ENCODE peak calls at places on chromosomes 16 and 17, in four cellular contexts. One of them, this sample, is unnamed.

GRCh38 chr17:59561042-59561441 is 4.4 kb upstream of the DHX40 start:
- DNase-seq in cardiac muscle cell: peak
- DNase-seq in AG10803: peak
- DNase-seq in DND-41: peak
- DNase-seq in this sample: peak

GRCh38 chr16:57537596-57538234 is 1.3 kb upstream of the CCDC102A start:
- DNase-seq in DND-41: no peak
- DNase-seq in cardiac muscle cell: no peak
- DNase-seq in AG10803: no peak
- DNase-seq in this sample: no peak

GRCh38 chr17:57705921-57706695 is 39.0 kb downstream of the CCDC182 start:
- DNase-seq in cardiac muscle cell: no peak
- DNase-seq in AG10803: no peak
- DNase-seq in DND-41: no peak
- DNase-seq in this sample: no peak

GRCh38 chr17:836154-836553 is 54.0 kb downstream of the MRM3 start:
- DNase-seq in AG10803: peak
- DNase-seq in cardiac muscle cell: no peak
- DNase-seq in DND-41: no peak
- DNase-seq in this sample: peak

GRCh38 chr16:88691924-88692560 is 5.7 kb upstream of the SNAI3 start:
- DNase-seq in cardiac muscle cell: no peak
- DNase-seq in DND-41: peak
- DNase-seq in AG10803: no peak
- DNase-seq in this sample: no peak

GRCh38 chr17:19900809-19901208 is 33.1 kb upstream of the ULK2 start:
- DNase-seq in DND-41: no peak
- DNase-seq in cardiac muscle cell: no peak
- DNase-seq in AG10803: no peak
- DNase-seq in this sample: no peak

GRCh38 chr16:56517206-56517605 is 2.6 kb downstream of the BBS2 start:
- DNase-seq in AG10803: no peak
- DNase-seq in cardiac muscle cell: no peak
- DNase-seq in DND-41: no peak
- DNase-seq in this sample: no peak

GRCh38 chr16:57422026-57422944 is 17.7 kb downstream of the CCL17 start:
- DNase-seq in DND-41: no peak
- DNase-seq in cardiac muscle cell: peak
- DNase-seq in AG10803: peak
- DNase-seq in this sample: peak

GRCh38 chr17:2853722-2854580 is 57.7 kb downstream of the RAP1GAP2 start:
- DNase-seq in DND-41: no peak
- DNase-seq in cardiac muscle cell: no peak
- DNase-seq in AG10803: no peak
- DNase-seq in this sample: no peak

GRCh38 chr16:70157105-70157476 is 16.5 kb upstream of the CLEC18C start:
- DNase-seq in cardiac muscle cell: no peak
- DNase-seq in AG10803: no peak
- DNase-seq in DND-41: no peak
- DNase-seq in this sample: no peak

GRCh38 chr16:88435437-88436355 is 17.4 kb upstream of the ZFPM1 start:
- DNase-seq in AG10803: no peak
- DNase-seq in DND-41: no peak
- DNase-seq in cardiac muscle cell: no peak
- DNase-seq in this sample: no peak

GRCh38 chr17:11294826-11295225 is 53.8 kb downstream of the SHISA6 start:
- DNase-seq in AG10803: no peak
- DNase-seq in cardiac muscle cell: no peak
- DNase-seq in DND-41: no peak
- DNase-seq in this sample: no peak

GRCh38 chr17:6698004-6698403 is 15.2 kb downstream of the SLC13A5 start:
- DNase-seq in AG10803: no peak
- DNase-seq in DND-41: no peak
- DNase-seq in cardiac muscle cell: no peak
- DNase-seq in this sample: no peak

GRCh38 chr16:17544785-17545184 is 74.0 kb upstream of the XYLT1 start:
- DNase-seq in AG10803: no peak
- DNase-seq in cardiac muscle cell: no peak
- DNase-seq in DND-41: no peak
- DNase-seq in this sample: no peak

GRCh38 chr16:1237990-1238389 is 2.5 kb upstream of the TPSAB1 start:
- DNase-seq in DND-41: no peak
- DNase-seq in AG10803: no peak
- DNase-seq in cardiac muscle cell: no peak
- DNase-seq in this sample: no peak

GRCh38 chr16:79184464-79184863 is 416.1 kb downstream of the MAF start:
- DNase-seq in AG10803: no peak
- DNase-seq in DND-41: no peak
- DNase-seq in cardiac muscle cell: peak
- DNase-seq in this sample: no peak

GRCh38 chr16:79181419-79181818 is 419.1 kb downstream of the MAF start:
- DNase-seq in DND-41: no peak
- DNase-seq in AG10803: no peak
- DNase-seq in cardiac muscle cell: peak
- DNase-seq in this sample: no peak

GRCh38 chr16:79185681-79186080 is 414.9 kb downstream of the MAF start:
- DNase-seq in AG10803: no peak
- DNase-seq in DND-41: no peak
- DNase-seq in cardiac muscle cell: no peak
- DNase-seq in this sample: no peak

GRCh38 chr16:79183571-79183970 is 417.0 kb downstream of the MAF start:
- DNase-seq in AG10803: no peak
- DNase-seq in DND-41: no peak
- DNase-seq in cardiac muscle cell: no peak
- DNase-seq in this sample: no peak

DNA sequence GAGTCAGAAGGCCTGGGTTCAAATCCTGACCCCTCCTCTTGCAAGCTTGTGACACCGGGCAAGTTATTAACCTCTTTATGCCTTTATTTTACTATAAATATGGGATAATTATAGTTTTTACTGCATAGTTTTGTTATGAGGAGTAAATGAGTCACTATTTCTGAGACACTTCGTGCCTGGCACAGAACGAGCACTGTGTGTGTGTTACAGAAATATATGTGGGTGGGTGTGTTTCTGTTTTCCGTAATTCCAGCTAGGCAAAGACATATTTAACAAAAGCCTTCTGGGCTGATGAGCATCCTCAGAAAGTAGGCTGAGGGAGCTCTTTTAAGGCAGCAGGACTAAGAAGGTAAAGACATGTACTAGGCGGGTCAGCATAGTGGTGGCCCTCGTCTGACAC is 417.9 kb downstream of the MAF start:
- DNase-seq in cardiac muscle cell: peak
- DNase-seq in AG10803: no peak
- DNase-seq in DND-41: no peak
- DNase-seq in this sample: no peak
- H3K4me3 ChIP-seq in cardiac muscle cell: no peak
- H3K4me3 ChIP-seq in AG10803: no peak
- H3K4me3 ChIP-seq in DND-41: no peak
- H3K4me3 ChIP-seq in this sample: no peak

GRCh38 chr17:63333869-63334268 is 112.2 kb downstream of the CYB561 start:
- DNase-seq in DND-41: no peak
- DNase-seq in AG10803: no peak
- DNase-seq in cardiac muscle cell: no peak
- DNase-seq in this sample: no peak

GRCh38 chr17:63331301-63331700 is 114.8 kb downstream of the CYB561 start:
- DNase-seq in DND-41: no peak
- DNase-seq in AG10803: no peak
- DNase-seq in cardiac muscle cell: no peak
- DNase-seq in this sample: no peak

GRCh38 chr17:63332286-63332685 is 113.8 kb downstream of the CYB561 start:
- DNase-seq in AG10803: peak
- DNase-seq in DND-41: no peak
- DNase-seq in cardiac muscle cell: peak
- DNase-seq in this sample: peak

GRCh38 chr17:63325885-63326284 is 120.2 kb downstream of the CYB561 start:
- DNase-seq in cardiac muscle cell: no peak
- DNase-seq in AG10803: no peak
- DNase-seq in DND-41: no peak
- DNase-seq in this sample: no peak

DNA sequence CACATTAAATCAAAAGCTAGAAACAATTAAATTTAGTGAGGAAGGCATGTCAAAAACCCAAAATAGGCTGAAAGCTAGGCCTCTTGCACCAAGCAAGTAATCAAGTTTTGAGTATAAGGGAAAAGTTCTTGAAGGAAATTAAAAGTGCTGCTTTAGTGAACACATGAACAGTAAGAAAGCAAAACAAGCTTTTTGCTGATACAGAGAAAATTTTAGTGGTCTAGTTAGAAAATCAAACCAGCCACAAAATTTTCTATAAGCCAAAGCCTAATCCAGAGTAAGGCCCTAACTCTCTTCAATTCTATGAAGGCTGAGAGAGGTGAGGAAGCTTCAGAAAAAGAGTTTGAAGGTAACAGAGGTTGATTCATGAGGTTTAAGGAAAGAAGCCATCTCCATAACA is 116.2 kb downstream of the CYB561 start:
- DNase-seq in cardiac muscle cell: no peak
- DNase-seq in DND-41: no peak
- DNase-seq in AG10803: no peak
- DNase-seq in this sample: no peak
- TF ChIP-seq CTCF in cardiac muscle cell: no peak
- TF ChIP-seq CTCF in DND-41: no peak
- TF ChIP-seq CTCF in AG10803: no peak
- TF ChIP-seq CTCF in this sample: no peak

DNA sequence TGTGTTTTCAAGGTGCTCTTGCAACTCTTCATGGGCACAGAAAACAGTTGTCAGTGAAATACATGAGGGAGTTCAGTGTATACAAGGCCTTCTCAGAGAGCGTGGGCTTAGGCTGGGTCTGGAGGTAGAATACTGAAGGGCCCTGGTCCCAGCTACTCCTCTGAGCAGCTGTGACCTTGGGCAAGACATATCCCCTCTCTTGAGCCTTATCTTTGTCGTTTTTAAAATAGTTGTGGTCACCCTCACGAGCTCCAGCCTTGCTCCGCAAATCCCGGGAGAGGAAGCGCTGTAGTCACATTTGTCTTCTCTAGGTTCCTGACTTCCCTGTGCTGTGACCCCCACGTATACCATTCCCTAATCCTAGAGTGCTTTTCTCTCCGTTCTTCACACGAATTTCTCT is 3.6 kb downstream of the ZNRF1 start:
- DNase-seq in cardiac muscle cell: no peak
- DNase-seq in DND-41: no peak
- DNase-seq in AG10803: no peak
- DNase-seq in this sample: no peak
- H3K4me3 ChIP-seq in cardiac muscle cell: no peak
- H3K4me3 ChIP-seq in DND-41: peak
- H3K4me3 ChIP-seq in AG10803: no peak
- H3K4me3 ChIP-seq in this sample: no peak

GRCh38 chr17:47847341-47848197 is 3.4 kb downstream of the SP6 start:
- DNase-seq in cardiac muscle cell: no peak
- DNase-seq in AG10803: no peak
- DNase-seq in DND-41: no peak
- DNase-seq in this sample: no peak
- TF ChIP-seq CTCF in cardiac muscle cell: peak
- TF ChIP-seq CTCF in AG10803: peak
- TF ChIP-seq CTCF in DND-41: peak
- TF ChIP-seq CTCF in this sample: peak

DNA sequence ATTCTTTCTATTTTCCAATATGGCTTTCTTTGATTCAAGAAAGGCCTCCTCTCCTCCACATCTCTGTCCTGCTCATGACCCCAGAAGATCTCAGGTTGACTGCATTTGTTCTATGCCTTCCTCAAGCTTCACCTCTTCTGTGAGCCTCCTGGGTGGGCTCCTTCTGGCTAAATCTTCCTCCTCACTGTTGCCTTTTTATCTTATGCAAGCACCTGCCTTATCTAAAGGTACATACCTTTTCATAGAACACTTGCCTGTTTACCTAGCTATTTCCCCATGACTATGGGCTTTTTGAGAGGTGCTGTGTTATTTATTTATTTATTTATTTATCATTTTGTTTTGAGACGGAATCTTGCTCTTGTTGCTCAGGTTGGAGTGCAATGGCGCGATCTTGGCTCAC is 81.1 kb downstream of the UTP18 start:
- DNase-seq in cardiac muscle cell: no peak
- DNase-seq in DND-41: no peak
- DNase-seq in AG10803: no peak
- DNase-seq in this sample: no peak
- H3K4me3 ChIP-seq in cardiac muscle cell: no peak
- H3K4me3 ChIP-seq in DND-41: no peak
- H3K4me3 ChIP-seq in AG10803: no peak
- H3K4me3 ChIP-seq in this sample: no peak

GRCh38 chr16:4474192-4474961 is at the start of gene NMRAL1:
- DNase-seq in AG10803: peak
- DNase-seq in DND-41: peak
- DNase-seq in cardiac muscle cell: peak
- DNase-seq in this sample: peak
- TF ChIP-seq CTCF in AG10803: no peak
- TF ChIP-seq CTCF in DND-41: peak
- TF ChIP-seq CTCF in cardiac muscle cell: peak
- TF ChIP-seq CTCF in this sample: no peak

DNA sequence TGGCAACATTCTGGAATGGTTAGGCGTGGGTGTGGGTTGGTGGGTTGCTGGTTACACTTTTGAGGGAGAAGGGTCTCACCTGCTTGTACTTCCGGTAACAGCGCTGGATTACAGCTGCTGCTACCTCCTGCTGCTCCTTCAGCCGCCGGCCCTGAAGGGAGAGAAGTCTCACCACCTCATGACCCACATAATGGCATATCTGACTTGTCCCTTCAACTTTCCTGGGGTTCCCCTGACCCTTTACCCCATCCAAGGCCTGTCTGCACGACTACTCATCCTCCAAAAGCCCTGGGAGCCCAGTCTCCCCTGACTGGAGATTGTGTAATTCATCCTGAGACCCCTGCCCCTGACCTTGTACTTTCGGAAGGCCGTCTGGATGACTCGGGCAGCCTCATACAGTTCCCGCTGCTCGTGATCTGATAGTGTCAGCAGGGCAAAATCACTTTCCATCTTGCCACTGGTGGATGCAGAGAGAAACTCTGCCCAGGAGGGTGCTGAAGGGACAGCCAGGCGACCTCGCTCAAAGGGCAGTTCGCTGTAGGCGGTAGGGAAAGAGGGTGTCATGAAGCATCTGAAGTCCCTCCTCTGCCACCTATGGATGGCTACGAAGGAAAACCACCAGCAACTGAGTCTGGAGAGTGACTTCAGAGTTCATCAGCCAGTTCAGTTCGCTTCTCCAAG is 2.1 kb upstream of the SPAG7 start:
- DNase-seq in cardiac muscle cell: peak
- DNase-seq in DND-41: no peak
- DNase-seq in AG10803: no peak
- DNase-seq in this sample: peak
- H3K4me3 ChIP-seq in cardiac muscle cell: no peak
- H3K4me3 ChIP-seq in DND-41: no peak
- H3K4me3 ChIP-seq in AG10803: peak
- H3K4me3 ChIP-seq in this sample: peak

This sample was measured in fibroblast of the aortic adventitia.